ENCODE peak calls at places on chromosomes 4 and X, in nine cellular contexts. One of them, this sample, is unnamed.

GRCh38 chr4:82256718-82257117 is 117.1 kb downstream of the HNRNPD start:
- DNase-seq in cardiac fibroblast: no peak
- DNase-seq in GM13977: no peak
- DNase-seq in WTC11: no peak
- DNase-seq in AG09309: no peak
- DNase-seq in fibroblast of lung: no peak
- DNase-seq in neural crest cell: no peak
- DNase-seq in IMR-90: no peak
- DNase-seq in upper lobe of left lung: no peak
- DNase-seq in this sample: no peak

GRCh38 chrX:154490021-154490413 is 412 bp downstream of the SLC10A3 start:
- DNase-seq in cardiac fibroblast: peak; percentile 52
- DNase-seq in GM13977: no peak
- DNase-seq in WTC11: no peak
- DNase-seq in AG09309: no peak
- DNase-seq in fibroblast of lung: peak; percentile 60
- DNase-seq in neural crest cell: no peak
- DNase-seq in IMR-90: peak; percentile 45
- DNase-seq in upper lobe of left lung: no peak
- DNase-seq in this sample: no peak

GRCh38 chrX:154549766-154550165 is 2.3 kb downstream of the IKBKG start:
- DNase-seq in cardiac fibroblast: no peak
- DNase-seq in GM13977: no peak
- DNase-seq in WTC11: no peak
- DNase-seq in AG09309: no peak
- DNase-seq in fibroblast of lung: peak; percentile 53
- DNase-seq in neural crest cell: no peak
- DNase-seq in IMR-90: peak; percentile 77
- DNase-seq in upper lobe of left lung: no peak
- DNase-seq in this sample: no peak

GRCh38 chr4:169346840-169347239 is 76.1 kb upstream of the SH3RF1 start:
- DNase-seq in cardiac fibroblast: no peak
- DNase-seq in GM13977: no peak
- DNase-seq in WTC11: no peak
- DNase-seq in AG09309: no peak
- DNase-seq in fibroblast of lung: no peak
- DNase-seq in neural crest cell: no peak
- DNase-seq in IMR-90: no peak
- DNase-seq in upper lobe of left lung: no peak
- DNase-seq in this sample: no peak

GRCh38 chrX:131746491-131746968 is 202.7 kb downstream of the OR13H1 start:
- DNase-seq in cardiac fibroblast: no peak
- DNase-seq in GM13977: peak; percentile 23
- DNase-seq in WTC11: no peak
- DNase-seq in AG09309: no peak
- DNase-seq in fibroblast of lung: no peak
- DNase-seq in neural crest cell: no peak
- DNase-seq in IMR-90: peak; percentile 86
- DNase-seq in upper lobe of left lung: peak; percentile 68
- DNase-seq in this sample: no peak

GRCh38 chr4:5773271-5773555 is 62.2 kb downstream of the EVC start:
- DNase-seq in cardiac fibroblast: peak; percentile 27
- DNase-seq in GM13977: no peak
- DNase-seq in WTC11: no peak
- DNase-seq in AG09309: no peak
- DNase-seq in fibroblast of lung: peak; percentile 48
- DNase-seq in neural crest cell: no peak
- DNase-seq in IMR-90: peak; percentile 82
- DNase-seq in upper lobe of left lung: no peak
- DNase-seq in this sample: no peak

GRCh38 chr4:169272265-169272886 is 1.6 kb upstream of the SH3RF1 start:
- DNase-seq in cardiac fibroblast: peak; percentile 86
- DNase-seq in GM13977: peak; percentile 77
- DNase-seq in WTC11: no peak
- DNase-seq in AG09309: peak; percentile 67
- DNase-seq in fibroblast of lung: peak; percentile 50
- DNase-seq in neural crest cell: no peak
- DNase-seq in IMR-90: peak; percentile 84
- DNase-seq in upper lobe of left lung: no peak
- DNase-seq in this sample: peak; percentile 50

GRCh38 chrX:97416461-97416860 is 532.8 kb downstream of the RPA4 start:
- DNase-seq in cardiac fibroblast: no peak
- DNase-seq in GM13977: no peak
- DNase-seq in WTC11: no peak
- DNase-seq in AG09309: no peak
- DNase-seq in fibroblast of lung: no peak
- DNase-seq in neural crest cell: no peak
- DNase-seq in IMR-90: no peak
- DNase-seq in upper lobe of left lung: no peak
- DNase-seq in this sample: no peak

GRCh38 chrX:124433186-124433585 is 86.8 kb downstream of the SH2D1A start:
- DNase-seq in cardiac fibroblast: no peak
- DNase-seq in GM13977: no peak
- DNase-seq in WTC11: no peak
- DNase-seq in AG09309: no peak
- DNase-seq in fibroblast of lung: no peak
- DNase-seq in neural crest cell: no peak
- DNase-seq in IMR-90: no peak
- DNase-seq in upper lobe of left lung: no peak
- DNase-seq in this sample: no peak

GRCh38 chr4:8730681-8731080 is 138.1 kb downstream of the CPZ start:
- DNase-seq in cardiac fibroblast: no peak
- DNase-seq in GM13977: no peak
- DNase-seq in WTC11: no peak
- DNase-seq in AG09309: no peak
- DNase-seq in fibroblast of lung: no peak
- DNase-seq in neural crest cell: no peak
- DNase-seq in IMR-90: no peak
- DNase-seq in upper lobe of left lung: peak; percentile 13
- DNase-seq in this sample: no peak

GRCh38 chr4:151674804-151675290 is 86.0 kb downstream of the GATB start:
- DNase-seq in cardiac fibroblast: peak; percentile 7
- DNase-seq in GM13977: no peak
- DNase-seq in WTC11: peak; percentile 76
- DNase-seq in AG09309: no peak
- DNase-seq in fibroblast of lung: peak; percentile 35
- DNase-seq in neural crest cell: peak; percentile 9
- DNase-seq in IMR-90: no peak
- DNase-seq in upper lobe of left lung: peak; percentile 71
- DNase-seq in this sample: no peak

GRCh38 chr4:76952631-76953587 is 3.4 kb downstream of the SEPTIN11 start:
- DNase-seq in cardiac fibroblast: peak; percentile 45
- DNase-seq in GM13977: no peak
- DNase-seq in WTC11: no peak
- DNase-seq in AG09309: no peak
- DNase-seq in fibroblast of lung: no peak
- DNase-seq in neural crest cell: no peak
- DNase-seq in IMR-90: no peak
- DNase-seq in upper lobe of left lung: no peak
- DNase-seq in this sample: no peak

GRCh38 chr4:140816806-140817205 is 60.6 kb upstream of the TBC1D9 start:
- DNase-seq in cardiac fibroblast: no peak
- DNase-seq in GM13977: no peak
- DNase-seq in WTC11: no peak
- DNase-seq in AG09309: no peak
- DNase-seq in fibroblast of lung: no peak
- DNase-seq in neural crest cell: no peak
- DNase-seq in IMR-90: no peak
- DNase-seq in upper lobe of left lung: no peak
- DNase-seq in this sample: no peak

GRCh38 chr4:85740431-85740861 is 265.5 kb downstream of the ARHGAP24 start:
- DNase-seq in cardiac fibroblast: peak; percentile 57
- DNase-seq in GM13977: no peak
- DNase-seq in WTC11: no peak
- DNase-seq in AG09309: no peak
- DNase-seq in fibroblast of lung: peak; percentile 60
- DNase-seq in neural crest cell: no peak
- DNase-seq in IMR-90: peak; percentile 67
- DNase-seq in upper lobe of left lung: no peak
- DNase-seq in this sample: no peak

DNA sequence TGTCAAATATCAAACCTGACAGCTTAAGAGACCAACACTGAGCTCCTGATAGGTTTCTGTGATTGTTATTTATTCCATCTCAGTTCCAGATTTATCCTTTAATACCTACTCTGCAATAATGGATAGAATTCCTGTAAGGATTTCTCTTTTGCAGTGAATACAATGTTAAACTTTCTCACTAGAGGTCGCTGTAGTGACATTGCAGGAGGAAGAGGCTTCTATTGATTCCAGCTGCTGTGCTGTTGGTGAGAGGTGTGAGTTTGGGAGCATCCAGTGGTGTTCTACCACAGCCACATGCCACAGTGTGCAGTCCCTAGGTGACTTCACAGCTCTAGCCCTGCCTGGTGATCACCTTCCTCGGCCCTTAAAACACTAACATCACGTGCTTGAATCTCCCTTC is 34.6 kb upstream of the DCAF8L2 start:
- DNase-seq in cardiac fibroblast: peak; percentile 56
- DNase-seq in GM13977: peak; percentile 7
- DNase-seq in WTC11: no peak
- DNase-seq in AG09309: no peak
- DNase-seq in fibroblast of lung: peak; percentile 41
- DNase-seq in neural crest cell: no peak
- DNase-seq in IMR-90: peak; percentile 40
- DNase-seq in upper lobe of left lung: no peak
- DNase-seq in this sample: peak; percentile 2
- TF ChIP-seq CTCF in cardiac fibroblast: peak; percentile 59
- TF ChIP-seq CTCF in GM13977: peak; percentile 45
- TF ChIP-seq CTCF in WTC11: peak; percentile 23
- TF ChIP-seq CTCF in AG09309: no peak
- TF ChIP-seq CTCF in fibroblast of lung: peak; percentile 56
- TF ChIP-seq CTCF in neural crest cell: peak; percentile 65
- TF ChIP-seq CTCF in IMR-90: peak; percentile 45
- TF ChIP-seq CTCF in upper lobe of left lung: no peak
- TF ChIP-seq CTCF in this sample: no peak

GRCh38 chr4:138967313-138967712 is 48.3 kb upstream of the NOCT start:
- DNase-seq in cardiac fibroblast: no peak
- DNase-seq in GM13977: peak; percentile 54
- DNase-seq in WTC11: no peak
- DNase-seq in AG09309: no peak
- DNase-seq in fibroblast of lung: peak; percentile 90
- DNase-seq in neural crest cell: no peak
- DNase-seq in IMR-90: no peak
- DNase-seq in upper lobe of left lung: no peak
- DNase-seq in this sample: peak; percentile 54
- TF ChIP-seq CTCF in cardiac fibroblast: no peak
- TF ChIP-seq CTCF in GM13977: no peak
- TF ChIP-seq CTCF in WTC11: no peak
- TF ChIP-seq CTCF in AG09309: no peak
- TF ChIP-seq CTCF in fibroblast of lung: no peak
- TF ChIP-seq CTCF in neural crest cell: no peak
- TF ChIP-seq CTCF in IMR-90: no peak
- TF ChIP-seq CTCF in upper lobe of left lung: no peak
- TF ChIP-seq CTCF in this sample: no peak

DNA sequence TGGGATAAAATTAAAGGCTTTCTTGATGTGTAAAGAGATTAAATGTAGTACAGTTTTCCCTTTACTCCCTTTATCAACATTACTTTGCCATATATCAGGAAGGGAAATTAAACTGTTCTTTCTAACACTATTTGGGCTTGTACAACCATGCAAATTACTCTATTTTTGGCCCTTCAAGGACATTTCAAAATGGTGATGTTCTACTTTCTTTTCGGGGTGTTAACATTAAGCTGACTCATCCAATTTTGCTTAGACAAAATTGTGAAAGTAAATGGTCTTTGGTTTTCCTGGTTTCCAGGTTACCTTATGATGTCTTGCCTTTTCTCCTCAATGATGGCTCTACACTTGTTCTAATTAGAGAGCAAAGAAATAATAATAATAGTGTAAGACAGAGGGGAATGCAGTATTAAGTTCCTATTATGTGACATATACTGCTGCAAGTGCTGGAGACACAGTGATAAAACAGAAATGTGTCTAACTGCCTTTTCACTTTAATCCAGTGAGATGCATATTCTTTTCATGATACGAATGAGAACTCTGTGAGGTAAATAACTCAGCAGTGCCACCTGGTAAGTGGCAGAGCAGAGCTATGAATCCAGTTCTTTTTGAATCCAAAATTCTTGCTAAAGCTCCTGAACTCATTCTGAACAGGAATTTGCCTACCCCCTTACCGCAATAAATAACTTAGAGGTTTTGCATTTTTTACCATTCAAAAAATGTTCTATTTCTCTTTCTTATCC is 35.7 kb upstream of the PDE5A start:
- DNase-seq in cardiac fibroblast: no peak
- DNase-seq in GM13977: no peak
- DNase-seq in WTC11: no peak
- DNase-seq in AG09309: no peak
- DNase-seq in fibroblast of lung: no peak
- DNase-seq in neural crest cell: no peak
- DNase-seq in IMR-90: peak; percentile 30
- DNase-seq in upper lobe of left lung: no peak
- DNase-seq in this sample: no peak
- TF ChIP-seq CTCF in cardiac fibroblast: no peak
- TF ChIP-seq CTCF in GM13977: no peak
- TF ChIP-seq CTCF in WTC11: no peak
- TF ChIP-seq CTCF in AG09309: no peak
- TF ChIP-seq CTCF in fibroblast of lung: no peak
- TF ChIP-seq CTCF in neural crest cell: no peak
- TF ChIP-seq CTCF in IMR-90: no peak
- TF ChIP-seq CTCF in upper lobe of left lung: no peak
- TF ChIP-seq CTCF in this sample: no peak

GRCh38 chr4:165011403-165011802 is 20.4 kb upstream of the TRIM60 start:
- DNase-seq in cardiac fibroblast: no peak
- DNase-seq in GM13977: no peak
- DNase-seq in WTC11: no peak
- DNase-seq in AG09309: no peak
- DNase-seq in fibroblast of lung: no peak
- DNase-seq in neural crest cell: no peak
- DNase-seq in IMR-90: no peak
- DNase-seq in upper lobe of left lung: no peak
- DNase-seq in this sample: no peak

GRCh38 chr4:165010991-165011390 is 20.8 kb upstream of the TRIM60 start:
- DNase-seq in cardiac fibroblast: no peak
- DNase-seq in GM13977: no peak
- DNase-seq in WTC11: no peak
- DNase-seq in AG09309: no peak
- DNase-seq in fibroblast of lung: no peak
- DNase-seq in neural crest cell: no peak
- DNase-seq in IMR-90: no peak
- DNase-seq in upper lobe of left lung: no peak
- DNase-seq in this sample: no peak

GRCh38 chr4:165013691-165014090 is 18.1 kb upstream of the TRIM60 start:
- DNase-seq in cardiac fibroblast: no peak
- DNase-seq in GM13977: no peak
- DNase-seq in WTC11: no peak
- DNase-seq in AG09309: no peak
- DNase-seq in fibroblast of lung: no peak
- DNase-seq in neural crest cell: no peak
- DNase-seq in IMR-90: no peak
- DNase-seq in upper lobe of left lung: no peak
- DNase-seq in this sample: no peak

DNA sequence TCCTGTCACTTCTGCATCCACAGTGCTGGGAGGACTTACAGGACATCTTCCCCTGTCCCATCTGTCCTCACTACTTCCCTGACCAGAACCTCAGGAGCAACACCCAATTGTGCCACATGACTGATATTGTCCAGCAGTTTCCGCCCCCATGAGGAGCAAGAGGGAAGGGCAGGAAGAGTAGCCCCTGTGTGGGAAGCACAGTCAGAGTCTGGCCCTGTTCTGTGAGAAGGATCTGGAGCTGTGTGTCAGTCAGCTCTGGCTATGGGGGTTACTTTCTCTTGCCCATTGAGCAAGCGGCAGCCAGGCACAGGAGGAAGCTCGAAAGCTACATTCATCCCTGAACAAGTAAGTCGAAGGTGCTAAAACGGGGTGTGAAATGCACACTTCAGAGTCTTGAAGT is 14.8 kb upstream of the TRIM60 start:
- DNase-seq in cardiac fibroblast: no peak
- DNase-seq in GM13977: no peak
- DNase-seq in WTC11: peak; percentile 67
- DNase-seq in AG09309: no peak
- DNase-seq in fibroblast of lung: no peak
- DNase-seq in neural crest cell: no peak
- DNase-seq in IMR-90: no peak
- DNase-seq in upper lobe of left lung: no peak
- DNase-seq in this sample: no peak
- TF ChIP-seq CTCF in cardiac fibroblast: peak; percentile 21
- TF ChIP-seq CTCF in GM13977: peak; percentile 22
- TF ChIP-seq CTCF in WTC11: peak; percentile 26
- TF ChIP-seq CTCF in AG09309: peak; percentile 12
- TF ChIP-seq CTCF in fibroblast of lung: no peak
- TF ChIP-seq CTCF in neural crest cell: peak; percentile 31
- TF ChIP-seq CTCF in IMR-90: peak; percentile 16
- TF ChIP-seq CTCF in upper lobe of left lung: no peak
- TF ChIP-seq CTCF in this sample: no peak